ENCODE peak calls at places on chromosome X, in four cellular contexts. Y is HepG2, N is suprapubic skin, H is sigmoid colon. D is an unnamed sample.

GRCh38 chrX:135257469-135257868 is 5.6 kb downstream of the ETDA start:
- DNase-seq in H (no peak), N (no peak), Y (no peak), D (no peak)

GRCh38 chrX:13024911-13025454 is 19.4 kb downstream of the FAM9C start:
- DNase-seq in Y (no peak), H (no peak), N (no peak), D (no peak)

GRCh38 chrX:52271212-52271611 is 86.5 kb downstream of the MAGED4 start:
- DNase-seq in H (no peak), N (no peak), Y (no peak), D (no peak)

GRCh38 chrX:2502668-2503519 is 2.1 kb upstream of the DHRSX start:
- DNase-seq in Y (no peak), H (no peak), N (no peak), D (no peak)

GRCh38 chrX:110944793-110945466 is 149.3 kb upstream of the CHRDL1 start:
- DNase-seq in Y (no peak), N (no peak), H (no peak), D (no peak)

GRCh38 chrX:37380920-37381319 is 31.8 kb downstream of the PRRG1 start:
- DNase-seq in Y (peak), H (no peak), N (no peak), D (peak)

GRCh38 chrX:585115-585808 is 45.3 kb upstream of the SHOX start:
- DNase-seq in Y (no peak), N (no peak), H (no peak), D (no peak)

GRCh38 chrX:151997539-151997938 is 23.1 kb upstream of the GABRE start:
- DNase-seq in N (no peak), Y (no peak), H (no peak), D (no peak)

GRCh38 chrX:51608766-51609165 is 9.9 kb downstream of the CENPVL3 start:
- DNase-seq in N (no peak), Y (no peak), H (no peak), D (no peak)

GRCh38 chrX:98380556-98380955 is 1496.8 kb downstream of the RPA4 start:
- DNase-seq in H (no peak), N (no peak), Y (no peak), D (no peak)

GRCh38 chrX:150704030-150704613 is 10.9 kb downstream of the MTMR1 start:
- DNase-seq in N (no peak), Y (no peak), H (no peak), D (no peak)

GRCh38 chrX:115582871-115583729 is 22.1 kb downstream of the PLS3 start:
- DNase-seq in H (no peak), Y (no peak), N (no peak), D (no peak)

DNA sequence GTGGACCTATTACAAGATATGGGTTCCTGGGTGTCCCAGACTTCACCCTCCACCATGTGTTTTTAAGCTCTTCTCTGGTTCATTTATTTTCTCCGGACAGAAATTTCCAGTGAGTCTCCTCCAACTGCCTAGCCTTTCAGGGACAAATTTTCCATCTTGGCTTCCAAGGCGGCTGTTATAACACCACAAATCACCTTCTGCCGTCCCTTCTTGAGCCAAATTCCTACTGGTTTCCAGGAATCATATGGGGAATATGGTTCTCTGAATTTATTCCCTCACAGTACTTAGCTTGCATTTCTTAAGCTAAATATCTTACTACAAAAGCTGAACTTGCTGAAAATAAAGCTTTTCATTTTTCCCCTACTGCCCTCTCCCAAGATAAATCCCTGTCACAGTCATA is 18.8 kb downstream of the NEXMIF start:
- DNase-seq in Y (no peak), H (no peak), N (no peak), D (no peak)
- TF ChIP-seq POLR2AphosphoS5 in Y (no peak), H (no peak), N (no peak), D (no peak)

GRCh38 chrX:54494970-54495813 is 842 bp downstream of the FGD1 start:
- DNase-seq in H (no peak), N (no peak), Y (no peak), D (no peak)

GRCh38 chrX:54496517-54496852 is 451 bp upstream of the FGD1 start:
- DNase-seq in N (no peak), Y (no peak), H (no peak), D (no peak)

GRCh38 chrX:54494166-54494969 is 1.7 kb downstream of the FGD1 start:
- DNase-seq in H (no peak), N (no peak), Y (no peak), D (no peak)

GRCh38 chrX:54496936-54497335 is 902 bp upstream of the FGD1 start:
- DNase-seq in H (no peak), N (no peak), Y (no peak), D (no peak)

GRCh38 chrX:54495814-54496516 is at the start of gene FGD1:
- DNase-seq in Y (no peak), H (peak), N (no peak), D (no peak)
- TF ChIP-seq POLR2AphosphoS5 in Y (no peak), H (no peak), N (no peak), D (peak)

DNA sequence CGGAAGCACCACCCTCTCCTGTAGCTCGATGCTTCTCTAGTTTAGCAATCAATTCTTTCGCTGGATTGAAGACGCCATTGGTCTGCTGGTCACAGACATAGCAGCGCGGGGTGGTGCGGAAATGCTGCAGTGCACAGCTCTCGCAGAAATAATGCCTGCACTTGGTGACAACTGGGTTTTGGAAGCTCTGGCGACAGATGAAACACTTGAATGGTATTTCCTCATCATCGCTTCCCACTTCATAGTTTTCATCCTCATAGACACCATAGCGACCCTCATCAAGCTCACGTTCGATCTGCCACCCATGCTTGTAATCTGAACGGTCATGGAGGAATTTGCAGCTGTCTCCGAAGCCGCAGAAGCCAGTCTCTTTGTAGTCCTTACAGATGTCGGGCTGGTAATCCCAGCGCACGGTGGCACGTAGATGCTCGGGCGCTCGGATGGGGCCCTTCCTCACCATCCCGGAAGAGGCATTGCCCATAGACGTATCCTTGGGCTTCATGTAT is 854 bp downstream of the RNF113A start:
- DNase-seq in H (peak), Y (peak), N (no peak), D (no peak)
- TF ChIP-seq POLR2AphosphoS5 in H (no peak), Y (no peak), N (no peak), D (no peak)

GRCh38 chrX:30781711-30782444 is 107.2 kb downstream of the TAB3 start:
- DNase-seq in Y (no peak), H (no peak), N (no peak), D (no peak)
- TF ChIP-seq POLR2AphosphoS5 in Y (no peak), H (no peak), N (no peak), D (no peak)

GRCh38 chrX:57353472-57354132 is 67.1 kb downstream of the FAAH2 start:
- DNase-seq in N (no peak), H (no peak), Y (no peak), D (no peak)
- TF ChIP-seq POLR2AphosphoS5 in N (no peak), H (no peak), Y (no peak), D (no peak)

DNA sequence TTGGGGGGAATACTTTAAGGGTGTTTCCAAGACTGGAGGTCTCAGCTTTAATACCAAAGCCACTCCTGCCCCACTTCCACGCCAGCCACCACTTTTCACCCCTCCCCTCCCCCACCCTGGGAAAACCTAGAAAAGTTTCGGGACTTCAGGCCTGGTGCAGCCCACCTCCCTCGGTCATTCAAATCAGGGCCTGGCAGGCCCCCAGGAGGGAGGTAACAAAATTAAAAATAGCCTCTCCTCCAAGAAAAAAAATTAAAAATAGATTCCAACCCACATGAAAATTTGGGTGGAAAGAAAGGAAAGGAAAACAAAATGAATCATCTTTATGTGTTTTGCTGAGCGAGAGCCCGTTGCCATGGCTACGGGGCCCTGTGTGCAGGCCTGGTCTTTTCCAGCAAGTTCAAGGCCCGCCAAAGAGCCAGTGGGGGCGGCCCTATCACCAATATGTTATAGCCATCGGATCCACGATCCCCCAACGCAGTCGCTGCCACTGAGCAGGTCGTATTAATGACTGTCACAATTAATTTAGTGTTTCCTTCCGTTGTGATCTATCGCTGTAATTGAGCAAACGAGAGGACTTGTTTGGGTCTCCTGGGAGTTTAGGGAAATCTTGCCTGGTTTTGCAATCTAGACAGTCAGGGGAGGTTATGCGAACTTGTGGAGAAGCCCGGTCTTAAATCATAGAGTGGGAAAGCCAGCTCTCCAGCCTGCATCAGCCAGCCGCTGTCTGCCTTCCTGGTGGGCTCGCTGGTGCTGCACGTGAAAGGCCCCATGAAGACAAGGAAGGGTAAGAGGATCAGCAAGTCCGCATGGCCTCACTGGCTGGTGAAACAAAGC is 452.5 kb downstream of the BCOR start:
- DNase-seq in Y (no peak), H (peak), N (no peak), D (no peak)
- TF ChIP-seq POLR2AphosphoS5 in Y (no peak), H (peak), N (no peak), D (no peak)

GRCh38 chrX:23737413-23737812 is 5.7 kb downstream of the ACOT9 start:
- DNase-seq in N (no peak), H (no peak), Y (no peak), D (no peak)

GRCh38 chrX:23745786-23746185 is 2.7 kb upstream of the ACOT9 start:
- DNase-seq in N (no peak), Y (no peak), H (no peak), D (no peak)

GRCh38 chrX:23742693-23743622 is at the start of gene ACOT9:
- DNase-seq in N (peak), H (peak), Y (peak), D (peak)

GRCh38 chrX:23742174-23742692 is 843 bp downstream of the ACOT9 start:
- DNase-seq in N (no peak), Y (peak), H (peak), D (no peak)
- TF ChIP-seq POLR2AphosphoS5 in N (no peak), Y (no peak), H (peak), D (peak)

D was measured in HCT116.